ENCODE peak calls at places on chromosomes 6 and 20, in ten cellular contexts. K is fibroblast of lung; F is HL-60; M is activated CD8-positive, alpha-beta T cell treated with anti-CD3 and anti-CD28 coated beads, Interleukin-2, amount 10 ng/mL, durations not matched to agents 7 days and 5 days; L is WTC11; I is LoVo; B is activated T-cell treated with anti-CD3 and anti-CD28 coated beads for 1 hour; P is KBM-7; N is A549; O is T-helper 17 cell. R is an unnamed sample.

GRCh38 chr20:48015943-48016723 is 230.9 kb upstream of the SULF2 start:
- DNase-seq in P (no peak), I (no peak), M (no peak), O (no peak), F (no peak), L (no peak), B (no peak), K (peak), N (no peak), R (no peak)

GRCh38 chr20:63059684-63060056 is 52.9 kb upstream of the BHLHE23 start:
- DNase-seq in N (no peak), P (no peak), O (no peak), I (no peak), K (no peak), L (peak), F (no peak), B (no peak), M (no peak), R (no peak)

GRCh38 chr6:90192857-90193256 is 103.8 kb downstream of the BACH2 start:
- DNase-seq in I (no peak), K (no peak), F (no peak), N (no peak), M (peak), L (no peak), O (no peak), P (no peak), B (no peak), R (no peak)

GRCh38 chr20:59185809-59186208 is 22.2 kb downstream of the ZNF831 start:
- DNase-seq in F (no peak), L (no peak), P (no peak), M (no peak), B (no peak), O (no peak), K (no peak), N (no peak), I (no peak), R (no peak)

GRCh38 chr20:9359561-9360308 is 154.7 kb upstream of the LAMP5 start:
- DNase-seq in F (peak), I (peak), B (no peak), O (no peak), L (peak), M (no peak), K (peak), P (peak), N (peak), R (peak)

GRCh38 chr6:13935190-13935880 is 10.6 kb downstream of the RNF182 start:
- DNase-seq in N (no peak), B (no peak), I (no peak), L (no peak), M (no peak), O (no peak), K (no peak), P (no peak), F (no peak), R (no peak)

GRCh38 chr6:105886812-105887513 is 199.2 kb upstream of the PRDM1 start:
- DNase-seq in L (no peak), M (no peak), F (no peak), N (no peak), B (no peak), O (no peak), P (no peak), I (no peak), K (peak), R (no peak)

GRCh38 chr6:44201638-44202303 is 15.0 kb upstream of the MYMX start:
- DNase-seq in I (no peak), K (no peak), N (no peak), P (no peak), M (no peak), F (no peak), B (no peak), O (no peak), L (no peak), R (no peak)

GRCh38 chr6:7424967-7425807 is 35.6 kb downstream of the RIOK1 start:
- DNase-seq in F (no peak), O (no peak), L (no peak), N (peak), P (peak), B (no peak), I (peak), M (no peak), K (peak), R (peak)

GRCh38 chr20:10642859-10643559 is 30.8 kb downstream of the JAG1 start:
- DNase-seq in I (no peak), F (no peak), K (peak), B (no peak), O (no peak), N (no peak), L (no peak), P (no peak), M (no peak), R (no peak)

GRCh38 chr6:28343898-28344677 is 5.7 kb upstream of the ZKSCAN3 start:
- DNase-seq in B (no peak), O (no peak), K (no peak), L (no peak), F (no peak), P (no peak), N (no peak), I (no peak), M (no peak), R (no peak)

GRCh38 chr6:121093928-121094327 is 240.4 kb downstream of the TBC1D32 start:
- DNase-seq in N (no peak), K (peak), B (no peak), F (no peak), P (no peak), I (no peak), O (no peak), M (no peak), L (no peak), R (no peak)

GRCh38 chr20:35917077-35917476 is 37.2 kb downstream of the SCAND1 start:
- DNase-seq in I (no peak), N (no peak), M (no peak), B (no peak), K (no peak), F (no peak), O (no peak), P (peak), L (no peak), R (no peak)

GRCh38 chr20:9139106-9139808 is 70.4 kb downstream of the PLCB4 start:
- DNase-seq in K (no peak), P (no peak), B (no peak), F (no peak), L (no peak), M (no peak), I (no peak), N (no peak), O (no peak), R (no peak)

GRCh38 chr20:35318502-35319157 is 26.4 kb upstream of the FAM83C start:
- DNase-seq in P (no peak), I (peak), O (no peak), B (no peak), F (no peak), N (peak), M (no peak), K (peak), L (no peak), R (peak)

GRCh38 chr6:39021779-39022178 is 26.8 kb upstream of the GLP1R start:
- DNase-seq in F (no peak), K (no peak), P (no peak), O (no peak), B (no peak), L (no peak), I (no peak), M (no peak), N (no peak), R (no peak)

GRCh38 chr6:88168362-88168761 is 2.2 kb upstream of the CNR1 start:
- DNase-seq in B (no peak), L (no peak), M (no peak), N (no peak), F (no peak), K (no peak), O (no peak), I (no peak), P (peak), R (no peak)

GRCh38 chr6:97195117-97195516 is 87.9 kb downstream of the MMS22L start:
- DNase-seq in K (peak), F (no peak), N (no peak), M (no peak), B (no peak), O (no peak), I (no peak), L (no peak), P (peak), R (no peak)

GRCh38 chr20:59783020-59784010 is 150.1 kb downstream of the SYCP2 start:
- DNase-seq in N (peak), I (peak), O (no peak), K (peak), F (peak), M (peak), P (peak), L (peak), B (peak), R (peak)

GRCh38 chr6:167993169-167993568 is 4.3 kb upstream of the KIF25 start:
- DNase-seq in B (no peak), I (no peak), N (no peak), K (no peak), M (no peak), P (no peak), F (no peak), O (no peak), L (no peak), R (no peak)

GRCh38 chr6:18213439-18213838 is 50.9 kb downstream of the DEK start:
- DNase-seq in P (no peak), I (no peak), L (no peak), O (no peak), F (no peak), N (no peak), K (no peak), M (no peak), B (no peak), R (no peak)

GRCh38 chr6:150596439-150596838 is 3.2 kb upstream of the PLEKHG1 start:
- DNase-seq in I (peak), K (no peak), P (no peak), L (no peak), F (no peak), M (no peak), N (no peak), B (no peak), O (no peak), R (no peak)